ENCODE peak calls at places on chromosomes 13 and 19, in eight cellular contexts. N is lower lobe of right lung; K is adrenal gland; B is CD4-positive, CD25-positive, alpha-beta regulatory T cell; S is small intestine; Q is A549; J is transverse colon; C is heart left ventricle. A is an unnamed sample.
A peak's percentile ranks its signal among the peaks of the same experiment; 100 is the strongest.

GRCh38 chr13:51958217-51958547 is 53.1 kb downstream of the ATP7B start:
- DNase-seq in J (peak; percentile 85), N (no peak), B (no peak), S (peak; percentile 89), K (no peak), Q (no peak), C (no peak), A (no peak)

GRCh38 chr19:29805026-29805925 is 6.5 kb upstream of the CCNE1 start:
- DNase-seq in J (no peak), B (no peak), K (peak; percentile 88), C (no peak), S (no peak), Q (peak; percentile 36), N (peak; percentile 18), A (no peak)

GRCh38 chr13:29676941-29677452 is 81.5 kb upstream of the SLC7A1 start:
- DNase-seq in J (peak; percentile 37), B (no peak), C (no peak), K (no peak), Q (peak; percentile 2), N (no peak), S (peak; percentile 75), A (no peak)

GRCh38 chr13:100659578-100659977 is 15.0 kb downstream of the TMTC4 start:
- DNase-seq in J (no peak), K (no peak), B (no peak), Q (no peak), S (no peak), N (no peak), C (no peak), A (no peak)

GRCh38 chr13:19864018-19864338 is 529 bp upstream of the ZMYM5 start:
- DNase-seq in C (peak; percentile 91), N (peak; percentile 85), B (peak; percentile 75), J (peak; percentile 76), K (peak; percentile 61), Q (peak; percentile 83), S (peak; percentile 68), A (peak; percentile 77)

GRCh38 chr13:110262944-110263343 is 44.0 kb downstream of the COL4A1 start:
- DNase-seq in J (no peak), K (peak; percentile 54), C (no peak), B (no peak), S (peak; percentile 1), N (no peak), Q (no peak), A (no peak)

GRCh38 chr19:46402725-46403124 is 10.6 kb downstream of the CCDC8 start:
- DNase-seq in C (no peak), J (no peak), K (no peak), N (peak; percentile 24), S (no peak), Q (no peak), B (no peak), A (no peak)

GRCh38 chr19:5287066-5287465 is 53.5 kb downstream of the PTPRS start:
- DNase-seq in Q (no peak), C (no peak), J (no peak), N (no peak), S (no peak), B (no peak), K (no peak), A (no peak)

GRCh38 chr19:40605201-40605971 is 4.2 kb downstream of the LTBP4 start:
- DNase-seq in B (peak; percentile 97), S (peak; percentile 96), Q (peak; percentile 96), C (peak; percentile 86), N (peak; percentile 89), K (peak; percentile 73), J (peak; percentile 93), A (peak; percentile 72)

GRCh38 chr13:86892330-86892729 is 778.8 kb upstream of the SLITRK5 start:
- DNase-seq in K (no peak), J (no peak), S (no peak), N (no peak), C (no peak), B (no peak), Q (no peak), A (no peak)

GRCh38 chr19:47836038-47836437 is 14.3 kb downstream of the CRX start:
- DNase-seq in N (no peak), K (no peak), J (no peak), S (no peak), B (no peak), Q (no peak), C (no peak), A (no peak)

GRCh38 chr13:39915418-39915817 is 260.0 kb downstream of the COG6 start:
- DNase-seq in J (no peak), N (no peak), S (no peak), Q (no peak), C (no peak), B (no peak), K (no peak), A (no peak)

DNA sequence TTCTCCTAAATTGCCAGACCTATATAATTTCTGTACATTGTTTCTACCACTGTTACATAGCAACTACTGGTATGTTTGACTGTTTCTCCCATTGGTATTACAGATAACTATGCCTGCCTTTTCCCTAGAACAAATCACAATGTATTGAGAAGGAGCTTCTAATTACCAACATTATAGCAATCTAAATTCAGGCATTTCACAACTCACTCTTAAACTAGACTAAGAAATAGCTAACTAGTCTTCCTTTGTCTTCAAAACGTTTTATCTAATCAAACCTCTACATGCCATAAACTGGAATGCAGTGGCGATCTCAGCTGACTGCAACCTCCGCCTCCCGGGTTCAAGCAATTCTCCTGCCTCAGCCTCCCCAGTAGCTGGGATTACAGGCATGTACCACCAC is 18.2 kb downstream of the RBM26 start:
- DNase-seq in N (no peak), J (no peak), K (no peak), B (no peak), C (no peak), S (no peak), Q (no peak), A (no peak)
- H3K4me1 ChIP-seq in N (peaks cover 31% of the 10 kb centered on the region), J (peaks cover 60% of the 10 kb centered on the region), K (peaks cover 9% of the 10 kb centered on the region), B (peaks cover 34% of the 10 kb centered on the region), C (peaks cover 11% of the 10 kb centered on the region), S (no peaks in the 10 kb centered on the region), Q (peaks cover 17% of the 10 kb centered on the region), A (peaks cover 52% of the 10 kb centered on the region)

DNA sequence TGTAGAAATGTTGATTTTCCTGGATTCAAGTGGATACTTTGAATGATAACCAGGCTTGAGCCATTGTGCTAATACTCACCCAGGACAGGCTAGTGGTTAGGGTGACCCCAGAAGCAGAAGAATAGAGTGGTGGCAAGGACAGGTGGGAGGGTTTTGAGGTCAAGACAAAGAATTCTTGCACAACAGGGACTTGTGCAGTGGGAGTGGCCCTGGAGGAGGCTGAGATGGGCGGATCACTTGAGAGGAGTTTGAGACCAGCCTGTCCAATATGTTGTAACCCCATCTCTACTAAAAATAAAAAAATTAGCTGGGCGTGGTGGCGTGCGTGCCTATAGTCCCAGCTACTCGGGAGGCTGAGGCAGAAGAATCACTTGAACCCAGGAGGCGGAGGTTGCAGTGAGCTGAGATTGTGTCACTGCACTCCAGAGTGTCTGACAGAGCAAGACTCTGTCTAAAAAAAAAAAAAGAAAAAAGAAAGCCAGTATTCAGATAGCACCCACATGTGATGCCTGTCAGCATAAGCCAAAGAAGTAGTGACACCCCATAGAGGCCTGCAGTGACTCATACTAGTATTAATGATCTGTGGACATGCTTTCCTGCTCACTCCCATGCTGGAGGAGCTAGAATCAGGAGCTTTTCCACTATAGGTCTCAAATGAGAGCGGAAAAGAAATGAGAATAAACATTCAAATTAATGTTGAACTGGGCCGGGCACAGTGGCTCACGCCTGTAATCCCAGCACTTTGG is 78.7 kb downstream of the RNF17 start:
- DNase-seq in S (no peak), C (no peak), N (peak; percentile 49), J (no peak), Q (no peak), K (no peak), B (no peak), A (no peak)
- H3K4me1 ChIP-seq in S (no peaks in the 10 kb centered on the region), C (no peaks in the 10 kb centered on the region), N (no peaks in the 10 kb centered on the region), J (no peaks in the 10 kb centered on the region), Q (no peaks in the 10 kb centered on the region), K (no peaks in the 10 kb centered on the region), B (no peaks in the 10 kb centered on the region), A (no peaks in the 10 kb centered on the region)

GRCh38 chr19:35316560-35316959 is 12.4 kb upstream of the CD22 start:
- DNase-seq in Q (no peak), J (no peak), N (no peak), B (no peak), K (no peak), C (peak; percentile 27), S (peak; percentile 31), A (no peak)

GRCh38 chr19:35317464-35318043 is 11.4 kb upstream of the CD22 start:
- DNase-seq in N (no peak), Q (no peak), S (no peak), K (peak; percentile 36), J (no peak), C (no peak), B (no peak), A (no peak)

GRCh38 chr19:35318679-35319448 is 10.1 kb upstream of the CD22 start:
- DNase-seq in S (no peak), C (peak; percentile 81), N (peak; percentile 83), B (no peak), K (peak; percentile 99), Q (peak; percentile 84), J (peak; percentile 16), A (peak; percentile 40)

GRCh38 chr19:35322014-35322413 is 7.0 kb upstream of the CD22 start:
- DNase-seq in S (no peak), B (no peak), J (no peak), K (no peak), N (no peak), C (peak; percentile 8), Q (no peak), A (no peak)

DNA sequence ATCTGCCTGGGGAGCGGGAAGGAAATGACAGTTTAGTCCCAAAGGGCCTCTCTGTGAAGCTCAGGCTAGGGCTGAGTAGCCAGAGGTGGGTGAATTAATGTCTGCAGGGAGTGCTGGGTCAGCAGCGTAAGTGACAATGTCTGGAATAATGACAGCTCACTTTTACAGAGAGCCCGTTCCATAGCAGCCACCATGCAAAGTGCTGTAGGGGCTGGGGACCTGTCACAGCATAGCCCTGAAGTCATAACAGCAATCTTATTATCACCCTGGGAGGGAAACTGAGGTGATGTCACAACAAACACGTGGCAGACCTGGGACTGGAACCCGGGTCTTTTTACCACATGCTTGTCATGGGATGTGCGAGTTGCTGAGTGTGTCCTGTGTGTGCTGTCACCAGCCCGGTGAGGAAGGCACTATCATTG is 8.7 kb upstream of the CD22 start:
- DNase-seq in Q (no peak), B (no peak), J (no peak), K (peak; percentile 15), C (peak; percentile 43), S (no peak), N (no peak), A (no peak)
- H3K4me1 ChIP-seq in Q (peaks cover 16% of the 10 kb centered on the region), B (no peaks in the 10 kb centered on the region), J (no peaks in the 10 kb centered on the region), K (peaks cover 16% of the 10 kb centered on the region), C (peaks cover 6% of the 10 kb centered on the region), S (no peaks in the 10 kb centered on the region), N (peaks cover 25% of the 10 kb centered on the region), A (peaks cover 20% of the 10 kb centered on the region)

GRCh38 chr19:42276821-42277220 is 7.8 kb downstream of the CIC start:
- DNase-seq in S (no peak), N (no peak), K (no peak), J (no peak), Q (no peak), C (no peak), B (no peak), A (no peak)
- H3K4me1 ChIP-seq in S (peaks cover 7% of the 10 kb centered on the region), N (peaks cover 61% of the 10 kb centered on the region), K (peaks cover 31% of the 10 kb centered on the region), J (peaks cover 60% of the 10 kb centered on the region), Q (peaks cover 32% of the 10 kb centered on the region), C (peaks cover 50% of the 10 kb centered on the region), B (peaks cover 45% of the 10 kb centered on the region), A (peaks cover 80% of the 10 kb centered on the region)